ENCODE peak calls at places on chromosomes 13 and 19, in nine cellular contexts. H, R, M, T, U, S, V, N and X are unnamed samples. For H3K27me3 and H3K4me1, the result is how much of the 10 kb centered on the place peaks cover.

GRCh38 chr13:44364601-44365000 is 9.0 kb upstream of the SERP2 start:
- DNase-seq in N (peak), M (peak), R (no peak), V (no peak), H (no peak), U (no peak), S (no peak), T (peak), X (no peak)

GRCh38 chr13:25678398-25678797 is 306.6 kb downstream of the ATP8A2 start:
- DNase-seq in R (no peak), N (peak), S (no peak), U (peak), T (no peak), M (no peak), V (no peak), H (no peak), X (no peak)

GRCh38 chr13:32676242-32676641 is 90.0 kb downstream of the PDS5B start:
- DNase-seq in M (peak), R (no peak), S (no peak), N (no peak), V (no peak), T (no peak), U (no peak), H (no peak), X (no peak)

GRCh38 chr19:42203700-42204099 is 13.8 kb downstream of the DEDD2 start:
- DNase-seq in T (no peak), S (no peak), N (no peak), U (no peak), M (no peak), V (no peak), H (no peak), R (no peak), X (no peak)

GRCh38 chr19:18626906-18627305 is 9.9 kb upstream of the KLHL26 start:
- DNase-seq in H (no peak), T (no peak), V (no peak), N (no peak), U (no peak), R (peak), M (no peak), S (no peak), X (no peak)

GRCh38 chr13:51298812-51299211 is 40.7 kb upstream of the SERPINE3 start:
- DNase-seq in U (no peak), S (no peak), T (no peak), V (no peak), R (no peak), H (no peak), M (peak), N (peak), X (no peak)

GRCh38 chr19:10260141-10260584 is 8.1 kb downstream of the MRPL4 start:
- DNase-seq in S (no peak), R (no peak), U (no peak), T (no peak), N (no peak), H (no peak), M (peak), V (no peak), X (peak)

GRCh38 chr13:32911506-32911905 is 104.7 kb upstream of the KL start:
- DNase-seq in V (no peak), H (no peak), R (peak), U (no peak), N (peak), M (peak), S (no peak), T (peak), X (no peak)

GRCh38 chr13:41150058-41150457 is 17.5 kb upstream of the KBTBD6 start:
- DNase-seq in V (no peak), N (no peak), R (no peak), S (no peak), T (no peak), H (no peak), U (no peak), M (no peak), X (no peak)

GRCh38 chr19:33394006-33394722 is 20.7 kb downstream of the CEBPG start:
- DNase-seq in H (no peak), S (no peak), R (no peak), U (no peak), N (no peak), T (no peak), M (peak), V (peak), X (peak)

GRCh38 chr19:37227996-37228395 is 10.0 kb downstream of the ZNF383 start:
- DNase-seq in S (no peak), U (no peak), V (no peak), M (peak), T (no peak), R (peak), N (peak), H (no peak), X (no peak)

GRCh38 chr19:58001895-58002369 is 688 bp downstream of the ZNF606 start:
- DNase-seq in H (no peak), M (no peak), R (no peak), V (no peak), S (no peak), T (no peak), N (peak), U (peak), X (no peak)

GRCh38 chr13:82747948-82748347 is 1134.3 kb downstream of the SLITRK1 start:
- DNase-seq in U (no peak), S (no peak), H (no peak), T (no peak), V (no peak), R (no peak), N (peak), M (peak), X (no peak)

GRCh38 chr19:18223860-18224524 is 2.2 kb downstream of the PDE4C start:
- DNase-seq in M (no peak), H (peak), S (peak), U (peak), N (peak), R (peak), V (peak), T (peak), X (peak)

GRCh38 chr13:32048816-32049215 is 17.2 kb downstream of the FRY start:
- DNase-seq in U (no peak), M (peak), N (no peak), H (no peak), R (no peak), T (no peak), S (no peak), V (no peak), X (no peak)

GRCh38 chr13:20738616-20739015 is 35.1 kb downstream of the IL17D start:
- DNase-seq in H (no peak), N (no peak), R (no peak), V (no peak), U (no peak), T (no peak), S (no peak), M (no peak), X (no peak)

GRCh38 chr13:39419866-39420265 is 183.1 kb downstream of the LHFPL6 start:
- DNase-seq in R (no peak), U (no peak), N (no peak), V (no peak), H (no peak), S (no peak), T (no peak), M (no peak), X (no peak)

GRCh38 chr19:13060964-13061927 is 41.4 kb downstream of the LYL1 start:
- DNase-seq in N (peak), R (peak), S (peak), U (peak), M (peak), H (peak), T (peak), V (peak), X (peak)

GRCh38 chr13:102580552-102581169 is 16.1 kb upstream of the TPP2 start:
- DNase-seq in N (peak), S (peak), U (no peak), T (peak), M (peak), R (peak), H (peak), V (no peak), X (no peak)

GRCh38 chr19:28239270-28239669 is 973.7 kb downstream of the UQCRFS1 start:
- DNase-seq in U (no peak), V (no peak), H (no peak), T (peak), M (peak), S (no peak), N (peak), R (peak), X (no peak)

GRCh38 chr19:33063356-33064116 is 1.2 kb downstream of the RHPN2 start:
- DNase-seq in N (no peak), R (peak), S (peak), U (peak), V (no peak), T (peak), H (no peak), M (no peak), X (peak)

GRCh38 chr13:112711528-112712265 is 21.9 kb downstream of the ATP11A start:
- DNase-seq in M (peak), S (peak), N (peak), T (peak), V (peak), H (peak), U (peak), R (peak), X (peak)

GRCh38 chr13:76976929-76977328 is 15.0 kb upstream of the CLN5 start:
- DNase-seq in S (no peak), U (no peak), R (no peak), M (no peak), N (no peak), V (no peak), H (no peak), T (no peak), X (no peak)

GRCh38 chr13:76983676-76984075 is 8.2 kb upstream of the CLN5 start:
- DNase-seq in M (no peak), N (no peak), U (no peak), R (no peak), H (no peak), S (no peak), V (no peak), T (no peak), X (no peak)

GRCh38 chr13:76980075-76980718 is 11.7 kb upstream of the CLN5 start:
- DNase-seq in V (peak), M (peak), U (peak), H (peak), N (peak), S (peak), T (peak), R (peak), X (peak)

GRCh38 chr13:76976488-76976887 is 15.4 kb upstream of the CLN5 start:
- DNase-seq in U (no peak), R (no peak), T (no peak), V (no peak), M (no peak), H (no peak), N (no peak), S (no peak), X (no peak)

DNA sequence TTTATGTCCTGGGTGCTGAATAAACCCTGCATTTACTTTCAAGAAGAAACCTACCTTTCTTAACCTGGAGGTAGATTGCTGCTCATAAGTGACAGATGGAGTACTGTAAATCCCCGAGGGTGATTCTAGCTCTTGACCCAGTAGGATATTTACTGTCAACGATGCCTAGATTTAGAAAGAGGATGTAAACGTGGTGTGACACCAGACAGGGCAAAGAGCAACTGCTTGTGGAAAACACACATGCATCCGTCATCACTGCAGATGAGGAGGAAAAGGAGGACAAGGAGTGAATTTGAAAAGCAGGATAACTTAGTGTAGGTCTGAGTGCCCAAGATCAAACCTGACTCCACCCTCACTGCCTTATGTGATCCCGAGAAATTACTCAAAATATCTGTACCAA is 9.8 kb upstream of the CLN5 start:
- DNase-seq in R (no peak), V (no peak), H (no peak), T (no peak), M (no peak), U (no peak), N (no peak), S (no peak), X (no peak)
- H3K27me3 ChIP-seq in R (under half), V (under half), H (under half), T (under half), M (under half), U (under half), N (under half), S (under half), X (under half)

GRCh38 chr13:23632741-23633140 is 62.5 kb downstream of the TNFRSF19 start:
- DNase-seq in V (no peak), H (no peak), M (no peak), R (peak), S (no peak), U (no peak), N (no peak), T (no peak), X (no peak)

GRCh38 chr13:23636360-23636759 is 66.1 kb downstream of the TNFRSF19 start:
- DNase-seq in T (no peak), V (no peak), R (no peak), U (no peak), M (no peak), S (no peak), H (no peak), N (no peak), X (no peak)

GRCh38 chr13:23637813-23638212 is 67.6 kb downstream of the TNFRSF19 start:
- DNase-seq in S (peak), H (no peak), U (no peak), T (no peak), M (no peak), R (peak), V (no peak), N (no peak), X (no peak)

GRCh38 chr13:23631676-23632622 is 61.7 kb downstream of the TNFRSF19 start:
- DNase-seq in U (no peak), S (no peak), N (peak), M (no peak), R (no peak), V (no peak), T (no peak), H (no peak), X (no peak)

GRCh38 chr13:23634897-23635296 is 64.7 kb downstream of the TNFRSF19 start:
- DNase-seq in H (no peak), R (peak), V (no peak), S (no peak), N (peak), U (no peak), M (no peak), T (no peak), X (no peak)
- H3K4me1 ChIP-seq in H (under half), R (half or more), V (under half), S (under half), N (under half), U (under half), M (under half), T (under half), X (under half)

DNA sequence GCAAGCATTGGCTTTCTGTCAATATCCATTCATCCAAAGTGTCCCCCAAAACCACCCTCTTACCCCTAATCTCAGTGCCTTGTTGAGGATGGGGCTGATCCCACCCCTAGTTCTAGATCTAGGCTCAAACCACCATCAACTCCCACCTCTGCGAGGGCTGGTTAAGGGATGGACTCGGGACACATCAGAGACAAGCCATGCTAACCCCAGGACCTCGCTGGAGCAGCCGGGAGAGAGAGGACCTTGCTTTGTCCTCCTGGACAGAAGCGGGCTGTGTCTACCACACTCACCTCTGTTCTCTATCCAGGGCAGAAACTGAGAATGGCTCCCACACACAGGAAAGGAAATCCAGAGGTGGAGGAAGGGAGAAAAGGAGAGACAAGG is 90.7 kb upstream of the UQCRFS1 start:
- DNase-seq in S (no peak), V (peak), R (no peak), U (no peak), N (no peak), H (no peak), M (no peak), T (no peak), X (no peak)
- H3K27me3 ChIP-seq in S (under half), V (under half), R (under half), U (under half), N (under half), H (under half), M (under half), T (under half), X (under half)

GRCh38 chr13:98567140-98567539 is 9.8 kb downstream of the STK24 start:
- DNase-seq in U (no peak), N (no peak), H (no peak), S (no peak), M (no peak), R (no peak), V (no peak), T (no peak), X (no peak)
- H3K4me1 ChIP-seq in U (half or more), N (under half), H (half or more), S (half or more), M (under half), R (half or more), V (half or more), T (under half), X (half or more)

GRCh38 chr13:97287047-97287383 is 64.9 kb downstream of the MBNL2 start:
- DNase-seq in H (no peak), V (no peak), T (no peak), R (no peak), N (no peak), M (no peak), U (no peak), S (no peak), X (no peak)
- H3K27me3 ChIP-seq in H (under half), V (under half), T (under half), R (under half), N (under half), M (under half), U (under half), S (under half), X (under half)

GRCh38 chr19:2329528-2329927 is 1.0 kb downstream of the SPPL2B start:
- DNase-seq in M (peak), T (peak), N (no peak), H (no peak), V (no peak), S (no peak), R (no peak), U (no peak), X (no peak)
- H3K4me1 ChIP-seq in M (under half), T (under half), N (under half), H (under half), V (half or more), S (half or more), R (under half), U (under half), X (under half)

DNA sequence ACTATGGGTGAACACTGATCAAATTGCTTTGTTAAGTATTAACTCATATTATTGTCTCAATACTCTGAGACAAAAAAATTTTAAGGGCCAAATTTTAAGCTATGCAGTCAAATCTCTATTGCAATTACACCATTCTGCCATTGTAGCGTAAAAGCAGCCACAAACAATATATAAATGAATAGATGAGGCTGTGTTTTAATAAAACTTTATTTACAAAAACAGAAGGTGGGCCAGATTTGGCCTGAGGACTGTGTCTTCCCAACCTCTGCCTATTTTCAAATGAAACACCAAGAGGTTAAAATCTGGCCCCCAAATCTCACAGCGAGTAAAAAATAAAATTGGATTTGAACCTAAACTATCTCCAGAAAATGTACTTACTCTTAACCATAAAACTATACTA is 51.7 kb downstream of the MBD3L2B start:
- DNase-seq in T (no peak), S (no peak), M (no peak), N (no peak), V (no peak), R (no peak), H (no peak), U (no peak), X (no peak)
- H3K27me3 ChIP-seq in T (under half), S (under half), M (under half), N (under half), V (under half), R (under half), H (under half), U (under half), X (under half)

GRCh38 chr13:66992183-66992582 is 238.0 kb downstream of the PCDH9 start:
- DNase-seq in T (no peak), V (no peak), U (no peak), N (no peak), R (no peak), S (no peak), H (no peak), M (no peak), X (no peak)
- H3K4me1 ChIP-seq in T (under half), V (under half), U (under half), N (under half), R (under half), S (under half), H (under half), M (under half), X (under half)